ENCODE peak calls at places on chromosomes 7 and 10, in four cellular contexts. T is AG04450, O is sigmoid colon, N is A549. Y is an unnamed sample.

GRCh38 chr7:128422856-128423255 is 13.1 kb upstream of the IMPDH1 start:
- DNase-seq in N (no peak), O (no peak), T (no peak), Y (no peak)

GRCh38 chr10:65742851-65743250 is 1183.0 kb upstream of the LRRTM3 start:
- DNase-seq in O (no peak), T (no peak), N (no peak), Y (no peak)

GRCh38 chr10:6542999-6543430 is 37.1 kb downstream of the PRKCQ start:
- DNase-seq in N (no peak), T (no peak), O (no peak), Y (no peak)

GRCh38 chr7:20786421-20786778 is 286 bp downstream of the SP8 start:
- DNase-seq in O (no peak), T (no peak), N (no peak), Y (no peak)

GRCh38 chr10:132931258-132931657 is 11.1 kb downstream of the CFAP46 start:
- DNase-seq in O (no peak), T (no peak), N (no peak), Y (no peak)

GRCh38 chr10:96641396-96641795 is 54.6 kb upstream of the TM9SF3 start:
- DNase-seq in O (no peak), N (no peak), T (no peak), Y (no peak)

GRCh38 chr7:27166475-27167169 is 1.3 kb upstream of the HOXA9 start:
- DNase-seq in O (no peak), T (no peak), N (no peak), Y (no peak)

GRCh38 chr7:46468753-46469356 is 547.8 kb upstream of the IGFBP3 start:
- DNase-seq in N (no peak), O (no peak), T (no peak), Y (no peak)

GRCh38 chr10:93629636-93630291 is 17.4 kb downstream of the PDE6C start:
- DNase-seq in N (no peak), O (no peak), T (no peak), Y (no peak)

GRCh38 chr7:81929386-81929785 is 159.5 kb upstream of the HGF start:
- DNase-seq in N (no peak), O (no peak), T (no peak), Y (no peak)

GRCh38 chr10:58896229-58896628 is 280.2 kb upstream of the PHYHIPL start:
- DNase-seq in T (no peak), O (no peak), N (no peak), Y (no peak)

GRCh38 chr7:27191716-27192545 is 6.9 kb upstream of the HOXA11 start:
- DNase-seq in O (peak; percentile 91), N (no peak), T (no peak), Y (peak; percentile 70)

GRCh38 chr10:24277771-24278518 is 69.0 kb downstream of the KIAA1217 start:
- DNase-seq in N (no peak), T (no peak), O (no peak), Y (no peak)

GRCh38 chr7:98134420-98134819 is 27.8 kb downstream of the LMTK2 start:
- DNase-seq in T (no peak), N (no peak), O (no peak), Y (no peak)

GRCh38 chr7:55363386-55364170 is 1.6 kb upstream of the LANCL2 start:
- DNase-seq in O (no peak), T (no peak), N (no peak), Y (no peak)

GRCh38 chr7:155792315-155792960 is 19.8 kb downstream of the SHH start:
- DNase-seq in T (no peak), N (no peak), O (no peak), Y (no peak)

GRCh38 chr10:45421231-45422097 is 47.4 kb downstream of the ALOX5 start:
- DNase-seq in T (no peak), O (peak; percentile 66), N (no peak), Y (peak; percentile 69)

GRCh38 chr10:15457382-15457781 is 86.3 kb upstream of the FAM171A1 start:
- DNase-seq in O (no peak), N (no peak), T (no peak), Y (no peak)

GRCh38 chr10:15460661-15461060 is 89.6 kb upstream of the FAM171A1 start:
- DNase-seq in T (no peak), N (no peak), O (no peak), Y (no peak)

GRCh38 chr10:15459218-15459617 is 88.1 kb upstream of the FAM171A1 start:
- DNase-seq in N (no peak), T (no peak), O (no peak), Y (no peak)

GRCh38 chr10:15462253-15462885 is 91.3 kb upstream of the FAM171A1 start:
- DNase-seq in O (no peak), N (no peak), T (no peak), Y (no peak)

DNA sequence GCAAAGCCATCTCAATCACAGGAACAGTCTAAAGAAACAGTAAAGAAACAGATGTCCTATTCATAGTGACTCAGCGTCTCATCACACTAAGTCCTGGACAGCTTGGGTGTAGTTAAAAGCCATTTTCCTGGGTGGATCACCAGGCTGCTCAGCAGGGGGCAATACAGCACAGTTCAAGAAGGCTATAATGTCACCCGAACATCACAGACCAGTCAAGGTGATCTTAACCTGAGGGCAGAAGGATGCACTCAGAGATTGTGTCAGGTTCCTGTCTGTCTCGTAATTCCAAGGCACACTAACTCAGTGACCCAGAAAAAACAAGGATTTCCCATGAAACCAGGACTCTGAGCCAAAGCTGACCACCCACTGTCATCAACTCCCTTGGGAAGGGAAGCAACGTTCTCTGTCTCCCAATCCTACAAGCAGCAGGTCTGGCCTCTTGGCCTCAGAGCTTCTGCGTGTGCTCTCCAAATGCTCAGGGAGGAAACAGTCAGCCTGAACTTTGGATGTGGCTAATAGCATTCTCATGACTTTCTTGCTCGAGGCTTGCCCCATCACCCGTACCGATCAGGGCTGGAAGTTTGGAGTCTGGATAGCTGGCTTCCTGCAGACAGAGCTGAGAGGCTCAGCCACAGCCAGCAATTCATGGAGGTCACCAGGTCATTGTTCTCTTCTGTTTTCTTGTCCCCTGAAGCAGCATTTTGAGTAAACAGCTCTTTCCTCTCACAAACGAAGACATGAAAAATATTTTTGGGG is 90.4 kb upstream of the FAM171A1 start:
- DNase-seq in T (no peak), O (no peak), N (peak; percentile 14), Y (no peak)
- TF ChIP-seq CTCF in T (peak; percentile 36), O (no peak), N (peak; percentile 23), Y (no peak)

GRCh38 chr7:151897201-151897711 is 20.3 kb upstream of the PRKAG2 start:
- DNase-seq in N (no peak), T (no peak), O (peak; percentile 53), Y (peak; percentile 47)
- H3K27ac ChIP-seq in N (no peak overlapping the region), T (no peak overlapping the region), O (no peak overlapping the region), Y (no peak overlapping the region)

DNA sequence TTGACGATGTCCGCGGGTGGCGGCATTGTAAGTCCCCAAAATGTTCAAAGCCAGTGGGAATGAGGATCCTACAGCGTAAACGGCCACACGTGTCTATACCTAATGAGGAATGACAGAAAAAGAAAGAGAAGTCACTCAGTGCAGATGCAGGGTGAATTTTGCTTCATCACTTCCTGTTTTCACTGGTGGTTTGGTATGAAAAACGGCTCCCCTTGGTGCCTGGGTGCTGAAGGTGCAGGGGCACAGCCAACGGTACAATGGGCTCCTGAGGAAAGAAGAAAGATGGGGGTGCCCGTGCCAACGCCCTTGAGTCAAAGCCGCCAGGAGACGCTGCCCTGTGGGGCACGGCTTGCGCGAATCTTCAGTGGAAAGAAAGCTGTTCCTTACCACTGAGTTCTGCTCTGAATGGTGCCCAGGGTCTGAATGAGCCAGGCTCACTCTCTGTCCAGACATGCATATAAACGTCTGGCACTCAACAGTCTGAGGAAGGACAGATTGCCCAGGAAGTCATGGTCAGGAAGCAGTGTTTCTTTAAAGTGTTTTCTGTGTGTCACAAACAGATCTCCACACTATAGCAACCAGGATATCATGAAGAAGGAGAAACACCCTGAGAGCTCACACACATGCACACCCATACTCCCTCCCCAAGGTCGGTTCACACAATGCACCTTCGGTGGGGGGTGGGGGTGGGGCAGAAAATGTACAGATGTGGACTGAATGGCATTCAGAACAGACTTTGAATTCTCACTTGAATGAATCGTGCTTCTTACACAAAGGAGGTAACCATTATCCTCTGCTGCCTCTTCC is 105.8 kb downstream of the ELMO1 start:
- DNase-seq in T (no peak), N (no peak), O (no peak), Y (no peak)
- TF ChIP-seq CTCF in T (no peak), N (no peak), O (no peak), Y (no peak)

GRCh38 chr7:47602272-47603004 is 20.5 kb upstream of the TNS3 start:
- DNase-seq in N (no peak), O (no peak), T (no peak), Y (no peak)

GRCh38 chr7:47601881-47602249 is 20.0 kb upstream of the TNS3 start:
- DNase-seq in T (no peak), N (no peak), O (no peak), Y (no peak)

GRCh38 chr7:47601119-47601880 is 19.4 kb upstream of the TNS3 start:
- DNase-seq in O (no peak), N (no peak), T (peak; percentile 70), Y (no peak)

GRCh38 chr7:47606176-47606575 is 24.3 kb upstream of the TNS3 start:
- DNase-seq in N (no peak), T (no peak), O (no peak), Y (no peak)

GRCh38 chr7:47604496-47604890 is 22.6 kb upstream of the TNS3 start:
- DNase-seq in N (no peak), T (no peak), O (no peak), Y (no peak)
- H3K27ac ChIP-seq in N (peak overlapping the region; percentile 99), T (peak overlapping the region; percentile 82), O (peak overlapping the region; percentile 63), Y (peak overlapping the region; percentile 3)

DNA sequence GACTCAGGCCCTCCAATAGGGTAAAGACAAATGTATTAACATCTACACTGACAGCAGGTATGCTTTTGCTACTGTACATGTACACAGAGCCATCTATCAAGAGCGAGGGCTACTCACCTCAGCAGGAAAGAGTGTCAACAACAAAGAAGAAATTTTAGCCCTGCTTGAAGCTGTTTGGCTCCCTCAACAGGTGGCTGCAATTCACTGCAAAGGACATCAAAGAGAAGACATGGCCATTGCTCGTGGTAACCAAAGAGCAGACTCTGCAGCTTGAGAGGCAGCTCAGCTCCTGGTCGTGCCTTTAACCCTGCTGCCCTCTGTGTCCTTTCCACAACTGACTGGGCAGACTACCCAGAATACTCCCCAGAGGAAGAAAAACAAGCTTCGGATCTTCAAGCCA is 5.1 kb downstream of the AKR1B15 start:
- DNase-seq in N (no peak), O (no peak), T (no peak), Y (no peak)
- TF ChIP-seq CTCF in N (peak; percentile 17), O (no peak), T (no peak), Y (no peak)

DNA sequence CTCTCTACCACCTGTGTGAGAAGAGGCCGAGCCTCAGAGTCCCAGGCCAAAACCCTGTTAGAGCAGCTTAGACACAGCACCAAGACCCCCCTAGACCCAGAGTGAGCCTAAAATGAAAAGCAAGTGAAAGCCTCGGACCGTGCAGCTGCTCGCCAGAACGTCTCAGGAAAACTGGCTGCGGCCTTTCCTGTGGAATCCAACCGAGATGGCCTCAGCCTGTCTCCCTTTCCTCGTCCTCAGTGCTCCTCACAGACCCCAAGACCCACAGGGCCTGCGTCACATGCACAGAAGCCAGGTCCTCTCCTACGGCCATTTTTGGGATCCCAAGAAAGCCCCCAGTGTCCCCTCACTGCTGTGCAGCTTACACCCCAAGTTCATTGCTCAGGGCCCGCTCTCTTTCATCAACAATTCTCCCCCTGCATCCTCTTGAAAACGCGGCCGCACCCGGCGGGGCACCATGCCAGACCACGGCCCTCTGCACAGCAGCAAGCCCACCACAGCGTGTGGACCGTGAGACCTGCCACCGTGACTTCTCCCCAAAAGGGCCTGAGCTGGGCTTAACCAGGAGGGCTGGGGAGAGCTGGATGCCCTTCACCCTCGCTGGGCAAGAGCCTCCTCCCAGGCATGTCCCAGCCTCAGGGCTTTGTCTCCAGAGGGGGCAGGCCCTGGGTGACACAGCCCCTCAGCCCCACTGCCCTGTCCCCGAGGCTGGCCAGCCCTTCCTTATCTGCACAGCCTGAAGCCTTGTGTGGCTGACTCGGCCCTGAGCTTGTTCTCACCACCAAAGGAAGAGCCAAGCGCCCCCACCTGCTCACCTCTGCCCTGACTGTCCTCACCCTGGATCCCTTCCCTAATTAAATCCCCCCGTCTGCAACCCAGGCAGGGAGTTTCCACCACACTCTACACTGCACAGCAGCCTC is 142.9 kb downstream of the PTPRN2 start:
- DNase-seq in N (no peak), T (no peak), O (no peak), Y (peak; percentile 38)
- H3K27ac ChIP-seq in N (no peak overlapping the region), T (no peak overlapping the region), O (no peak overlapping the region), Y (no peak overlapping the region)